ENCODE peak calls at places on chromosome 10, in four cellular contexts. K is DMS79, L is lower leg skin, I is spleen. V is an unnamed sample.

GRCh38 chr10:58856508-58857240 is 319.8 kb upstream of the PHYHIPL start:
- DNase-seq in K (no peak), I (no peak), L (peak; percentile 53), V (no peak)

GRCh38 chr10:110221721-110222261 is 14.4 kb downstream of the MXI1 start:
- DNase-seq in K (peak; percentile 72), I (peak; percentile 86), L (peak; percentile 69), V (peak; percentile 81)

GRCh38 chr10:97059006-97059871 is 126.5 kb downstream of the SLIT1 start:
- DNase-seq in I (peak; percentile 37), K (no peak), L (no peak), V (no peak)

GRCh38 chr10:61343781-61344180 is 109.4 kb downstream of the TMEM26 start:
- DNase-seq in L (no peak), I (no peak), K (no peak), V (no peak)

GRCh38 chr10:69362471-69362954 is 54.2 kb downstream of the TACR2 start:
- DNase-seq in K (no peak), I (no peak), L (no peak), V (no peak)

GRCh38 chr10:91643700-91644099 is 10.8 kb upstream of the PPP1R3C start:
- DNase-seq in K (no peak), I (no peak), L (no peak), V (no peak)

GRCh38 chr10:101161494-101162299 is 30.6 kb downstream of the TLX1 start:
- DNase-seq in K (peak; percentile 45), I (peak; percentile 86), L (peak; percentile 51), V (peak; percentile 69)

GRCh38 chr10:6108631-6109443 is 20.0 kb downstream of the RBM17 start:
- DNase-seq in I (no peak), K (no peak), L (no peak), V (peak; percentile 35)

GRCh38 chr10:49035920-49036319 is 79.4 kb downstream of the VSTM4 start:
- DNase-seq in K (no peak), I (no peak), L (no peak), V (no peak)

GRCh38 chr10:124565565-124566221 is 104.1 kb downstream of the LHPP start:
- DNase-seq in I (peak; percentile 77), K (peak; percentile 83), L (no peak), V (no peak)

GRCh38 chr10:42958142-42958868 is 118.6 kb upstream of the RET start:
- DNase-seq in K (no peak), L (peak; percentile 12), I (no peak), V (no peak)

GRCh38 chr10:98196985-98197384 is 62.5 kb downstream of the R3HCC1L start:
- DNase-seq in K (no peak), L (no peak), I (peak; percentile 62), V (no peak)

GRCh38 chr10:27230022-27230421 is 10.6 kb downstream of the ACBD5 start:
- DNase-seq in K (no peak), I (no peak), L (no peak), V (no peak)

GRCh38 chr10:74433993-74434392 is 283.0 kb downstream of the ADK start:
- DNase-seq in I (no peak), L (no peak), K (no peak), V (no peak)

GRCh38 chr10:50375051-50375452 is 123.7 kb upstream of the ASAH2 start:
- DNase-seq in K (peak; percentile 38), L (no peak), I (no peak), V (no peak)

GRCh38 chr10:122307669-122308486 is 36.8 kb downstream of the BTBD16 start:
- DNase-seq in I (no peak), K (no peak), L (peak; percentile 68), V (no peak)

GRCh38 chr10:46251857-46252847 is 34.6 kb upstream of the ANTXRL start:
- DNase-seq in I (no peak), L (peak; percentile 37), K (no peak), V (no peak)

GRCh38 chr10:77793831-77794230 is 132.7 kb downstream of the DLG5 start:
- DNase-seq in K (no peak), L (no peak), I (no peak), V (no peak)

V was measured in MM.1S.